ENCODE peak calls at places on chromosomes 3 and 15, in eight cellular contexts. Q is mesendoderm; E is spleen; T is testis; X is heart right ventricle; O is HCT116; A is tibial nerve; V is naive thymus-derived CD4-positive, alpha-beta T cell. B is an unnamed sample.

GRCh38 chr3:56781762-56782161 is 20.0 kb downstream of the ARHGEF3 start:
- DNase-seq in Q (no peak), E (no peak), T (no peak), X (no peak), O (no peak), A (no peak), V (no peak), B (no peak)

GRCh38 chr15:27414168-27414870 is 443.3 kb downstream of the GABRG3 start:
- DNase-seq in Q (no peak), E (no peak), T (no peak), X (no peak), O (no peak), A (no peak), V (no peak), B (no peak)

GRCh38 chr3:131555456-131555855 is 52.7 kb upstream of the MRPL3 start:
- DNase-seq in Q (no peak), E (no peak), T (no peak), X (no peak), O (no peak), A (no peak), V (no peak), B (no peak)

GRCh38 chr3:143121240-143122088 is 1.9 kb downstream of the CHST2 start:
- DNase-seq in Q (peak; percentile 85), E (peak; percentile 90), T (peak; percentile 62), X (peak; percentile 50), O (no peak), A (no peak), V (peak; percentile 71), B (peak; percentile 44)

GRCh38 chr3:184726497-184726896 is 14.6 kb upstream of the MAGEF1 start:
- DNase-seq in Q (no peak), E (no peak), T (no peak), X (no peak), O (no peak), A (no peak), V (no peak), B (no peak)

GRCh38 chr3:110436209-110436608 is 635.4 kb upstream of the NECTIN3 start:
- DNase-seq in Q (no peak), E (no peak), T (no peak), X (no peak), O (no peak), A (no peak), V (no peak), B (no peak)

GRCh38 chr3:49582177-49582576 is 27.9 kb downstream of the BSN start:
- DNase-seq in Q (no peak), E (no peak), T (no peak), X (no peak), O (no peak), A (no peak), V (no peak), B (no peak)

GRCh38 chr3:162492446-162493081 is 996.0 kb downstream of the OTOL1 start:
- DNase-seq in Q (no peak), E (no peak), T (no peak), X (no peak), O (no peak), A (no peak), V (no peak), B (no peak)

GRCh38 chr15:35827156-35827555 is 281.2 kb upstream of the DPH6 start:
- DNase-seq in Q (no peak), E (no peak), T (no peak), X (no peak), O (no peak), A (no peak), V (no peak), B (no peak)

GRCh38 chr3:24156466-24156865 is 211.4 kb downstream of the NR1D2 start:
- DNase-seq in Q (peak; percentile 76), E (no peak), T (no peak), X (no peak), O (peak; percentile 49), A (no peak), V (no peak), B (no peak)

GRCh38 chr15:98872777-98873176 is 134.8 kb downstream of the PGPEP1L start:
- DNase-seq in Q (no peak), E (no peak), T (no peak), X (no peak), O (no peak), A (no peak), V (no peak), B (no peak)

GRCh38 chr15:98874773-98875172 is 132.8 kb downstream of the PGPEP1L start:
- DNase-seq in Q (peak; percentile 57), E (no peak), T (peak; percentile 48), X (no peak), O (no peak), A (no peak), V (no peak), B (no peak)

GRCh38 chr15:98875309-98875708 is 132.3 kb downstream of the PGPEP1L start:
- DNase-seq in Q (no peak), E (no peak), T (no peak), X (no peak), O (no peak), A (no peak), V (no peak), B (no peak)

GRCh38 chr15:98874359-98874758 is 133.2 kb downstream of the PGPEP1L start:
- DNase-seq in Q (no peak), E (no peak), T (no peak), X (no peak), O (no peak), A (no peak), V (no peak), B (no peak)

DNA sequence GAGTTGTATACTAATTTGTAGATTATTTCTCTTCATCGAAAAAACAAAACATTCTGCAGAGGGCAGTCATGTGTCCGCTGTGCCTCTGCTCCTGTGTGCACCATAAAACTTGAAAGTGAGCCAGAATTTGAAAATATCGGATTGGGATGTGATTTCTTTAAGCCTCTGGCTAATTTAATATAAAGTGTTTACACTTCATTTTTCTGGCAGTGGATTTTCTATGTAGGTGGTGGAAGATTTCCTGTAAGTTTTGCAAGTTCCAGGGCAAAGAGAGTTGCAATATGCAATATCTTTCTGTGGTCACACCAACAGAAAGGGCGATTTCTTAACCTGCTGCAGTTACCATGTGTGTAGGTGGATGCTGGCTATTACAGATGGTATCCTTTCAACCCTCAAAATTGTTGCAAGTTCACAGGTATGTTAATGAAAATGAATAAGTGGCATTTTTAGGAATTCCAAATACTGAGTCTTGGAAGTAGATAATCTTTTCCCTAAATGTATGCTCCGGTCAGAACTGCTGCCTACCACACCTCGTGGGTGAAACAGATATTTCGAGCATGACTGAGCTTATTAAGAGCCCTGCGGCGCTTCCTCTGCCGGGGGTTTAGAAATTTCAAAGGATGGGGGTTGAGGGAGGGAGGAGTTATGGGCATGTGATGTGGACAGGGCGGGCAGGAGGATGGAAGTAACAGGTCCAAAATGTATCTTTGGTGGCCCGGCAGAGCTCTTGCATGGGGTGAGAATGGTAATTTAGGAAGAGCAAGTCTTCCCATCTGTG is 134.0 kb downstream of the PGPEP1L start:
- DNase-seq in Q (peak; percentile 59), E (peak; percentile 79), T (no peak), X (no peak), O (peak; percentile 40), A (no peak), V (no peak), B (no peak)
- H3K27ac ChIP-seq in Q (no peak overlapping the region), E (peak overlapping the region; percentile 82), T (no peak overlapping the region), X (peak overlapping the region; percentile 59), O (peak overlapping the region; percentile 18), A (no peak overlapping the region), V (no peak overlapping the region), B (no peak overlapping the region)

DNA sequence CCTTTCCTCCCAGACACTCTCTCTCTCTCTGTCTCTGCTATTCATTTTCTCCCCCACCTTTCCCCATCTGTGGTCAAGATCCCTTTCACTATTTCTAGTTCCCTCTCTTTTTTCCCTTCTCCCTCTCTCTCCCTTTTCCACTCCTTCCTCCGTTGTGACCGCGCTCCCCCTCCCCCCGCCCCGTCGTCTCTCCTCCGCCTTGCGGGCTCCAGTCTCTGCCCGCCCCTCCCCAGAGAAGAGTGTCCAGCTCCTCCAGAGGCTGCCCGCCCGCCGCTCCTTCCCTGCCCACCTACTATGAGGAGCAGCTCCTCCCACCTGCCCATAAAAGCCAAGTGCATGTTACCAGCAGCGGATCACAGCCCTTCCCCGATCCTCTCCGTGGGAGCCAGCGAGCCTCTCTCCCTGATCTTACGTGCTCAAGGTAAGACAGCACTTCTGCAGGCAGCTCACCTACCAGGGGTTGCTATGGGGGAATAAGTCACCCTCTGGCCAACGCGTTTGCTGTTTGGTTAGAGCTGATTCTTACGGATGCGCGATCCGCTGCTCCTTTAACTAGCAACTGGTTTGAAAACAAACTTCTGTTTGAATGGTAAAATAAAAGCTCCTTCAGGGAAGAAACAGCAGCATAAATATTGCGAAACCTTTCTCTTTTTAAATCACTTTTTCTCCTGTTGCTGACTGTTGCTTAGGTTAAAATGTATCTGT is at the start of gene COL8A1:
- DNase-seq in Q (peak; percentile 82), E (no peak), T (peak; percentile 36), X (peak; percentile 62), O (no peak), A (peak; percentile 72), V (no peak), B (no peak)
- H3K27ac ChIP-seq in Q (peak within 1 kb of the TSS; percentile 47), E (no peak within 1 kb of the TSS), T (peak within 1 kb of the TSS; percentile 23), X (peak within 1 kb of the TSS; percentile 75), O (no peak within 1 kb of the TSS), A (peak within 1 kb of the TSS; percentile 79), V (no peak within 1 kb of the TSS), B (no peak within 1 kb of the TSS)

GRCh38 chr15:64634020-64634419 is 141.4 kb downstream of the RBPMS2 start:
- DNase-seq in Q (peak; percentile 72), E (no peak), T (no peak), X (no peak), O (no peak), A (no peak), V (no peak), B (no peak)
- H3K27ac ChIP-seq in Q (peak overlapping the region; percentile 22), E (peak overlapping the region; percentile 67), T (no peak overlapping the region), X (peak overlapping the region; percentile 65), O (no peak overlapping the region), A (no peak overlapping the region), V (peak overlapping the region; percentile 47), B (no peak overlapping the region)

GRCh38 chr15:70830615-70831014 is 23.3 kb downstream of the LARP6 start:
- DNase-seq in Q (no peak), E (no peak), T (peak; percentile 10), X (no peak), O (no peak), A (no peak), V (no peak), B (no peak)

GRCh38 chr15:70833897-70834765 is 19.8 kb downstream of the LARP6 start:
- DNase-seq in Q (peak; percentile 79), E (no peak), T (no peak), X (no peak), O (peak; percentile 33), A (no peak), V (no peak), B (no peak)

GRCh38 chr15:70831094-70831911 is 22.7 kb downstream of the LARP6 start:
- DNase-seq in Q (no peak), E (no peak), T (no peak), X (no peak), O (no peak), A (no peak), V (no peak), B (no peak)

GRCh38 chr15:70829366-70830166 is 24.4 kb downstream of the LARP6 start:
- DNase-seq in Q (no peak), E (no peak), T (peak; percentile 3), X (no peak), O (no peak), A (no peak), V (no peak), B (no peak)

DNA sequence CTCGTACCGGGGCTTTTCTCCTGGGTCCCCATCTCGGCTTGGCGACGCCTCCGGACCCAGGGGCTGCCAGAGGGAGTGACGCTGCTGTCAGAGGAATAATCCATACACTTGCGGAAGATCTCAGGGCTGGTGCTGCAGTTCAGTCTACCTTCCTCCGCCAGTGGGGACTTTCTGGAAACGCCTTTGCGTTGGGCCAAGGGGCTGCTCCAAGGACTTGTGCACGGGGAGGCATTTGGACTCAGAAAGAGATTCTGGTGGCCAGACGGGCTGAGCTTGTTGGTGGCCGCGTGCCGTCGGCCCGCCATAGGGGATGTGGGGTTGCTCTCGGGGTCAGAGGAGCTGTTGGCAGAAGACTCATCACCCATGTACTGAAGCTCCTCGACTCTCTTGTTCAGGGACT is 21.8 kb downstream of the LARP6 start:
- DNase-seq in Q (no peak), E (no peak), T (peak; percentile 4), X (no peak), O (no peak), A (no peak), V (no peak), B (no peak)
- H3K27ac ChIP-seq in Q (no peak overlapping the region), E (no peak overlapping the region), T (no peak overlapping the region), X (no peak overlapping the region), O (no peak overlapping the region), A (no peak overlapping the region), V (no peak overlapping the region), B (no peak overlapping the region)

B was measured in substantia nigra.